ENCODE peak calls at places on chromosome 18, in eight cellular contexts. K, M, I, P, E, C, B and G are unnamed samples. For H3K27me3, the result is how much of the 10 kb centered on the place peaks cover.

GRCh38 chr18:48045744-48046143 is 115.3 kb upstream of the SMAD2 start:
- DNase-seq in B (no peak), I (no peak), P (no peak), C (no peak), K (no peak), E (no peak), M (no peak), G (no peak)

GRCh38 chr18:54529444-54529843 is 61.6 kb upstream of the DYNAP start:
- DNase-seq in P (no peak), M (no peak), K (no peak), I (no peak), E (no peak), B (no peak), C (no peak), G (no peak)

GRCh38 chr18:79778291-79778791 is 19.4 kb upstream of the KCNG2 start:
- DNase-seq in K (peak), P (no peak), E (no peak), C (peak), M (no peak), I (peak), B (no peak), G (no peak)

GRCh38 chr18:55627007-55627406 is 39.0 kb upstream of the TCF4 start:
- DNase-seq in P (no peak), I (no peak), K (no peak), M (peak), C (no peak), E (no peak), B (no peak), G (no peak)

GRCh38 chr18:36828157-36828629 is 609 bp downstream of the TPGS2 start:
- DNase-seq in M (peak), E (peak), I (peak), B (peak), P (no peak), C (peak), K (no peak), G (no peak)

GRCh38 chr18:41949206-41949920 is 5.7 kb upstream of the PIK3C3 start:
- DNase-seq in M (no peak), C (no peak), E (no peak), P (no peak), I (no peak), K (no peak), B (no peak), G (no peak)

GRCh38 chr18:63365909-63366269 is 1.1 kb downstream of the KDSR start:
- DNase-seq in K (no peak), C (no peak), I (no peak), M (peak), P (no peak), B (no peak), E (no peak), G (no peak)

GRCh38 chr18:65946777-65947176 is 196.0 kb downstream of the CDH7 start:
- DNase-seq in B (no peak), C (no peak), I (no peak), M (no peak), E (no peak), P (no peak), K (no peak), G (no peak)

GRCh38 chr18:34990571-34990970 is 50.6 kb upstream of the MAPRE2 start:
- DNase-seq in P (no peak), B (no peak), M (peak), K (no peak), I (no peak), C (peak), E (peak), G (no peak)

GRCh38 chr18:28176933-28177827 is at the start of gene CDH2:
- DNase-seq in P (peak), E (peak), B (no peak), M (peak), I (no peak), K (no peak), C (peak), G (no peak)

GRCh38 chr18:50196261-50196660 is 1.3 kb upstream of the MYO5B start:
- DNase-seq in P (no peak), B (no peak), I (no peak), K (no peak), M (no peak), C (no peak), E (no peak), G (no peak)
- H3K27me3 ChIP-seq in P (half or more), B (under half), I (under half), K (under half), M (half or more), C (under half), E (under half), G (under half)

DNA sequence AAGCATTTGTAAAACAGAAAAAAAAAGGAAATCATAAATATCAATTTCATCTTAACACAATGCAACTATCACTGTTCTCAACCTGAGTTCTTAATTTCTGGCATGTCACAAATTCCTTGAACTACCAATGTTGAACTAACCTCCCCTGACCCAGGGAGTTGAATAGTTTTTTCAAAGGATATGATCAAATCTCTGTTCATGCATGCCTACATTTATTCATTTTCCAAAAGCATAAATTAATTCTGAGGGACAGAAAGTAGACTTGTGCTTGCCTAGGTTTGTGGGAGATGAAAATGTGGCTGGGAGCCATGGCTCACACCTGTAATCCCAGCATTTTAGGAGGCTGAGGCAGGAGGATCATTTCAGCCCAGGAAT is 175.7 kb downstream of the TGIF1 start:
- DNase-seq in E (no peak), P (no peak), I (no peak), K (no peak), B (no peak), C (no peak), M (no peak), G (no peak)
- H3K27ac ChIP-seq in E (peak), P (no peak), I (peak), K (peak), B (no peak), C (no peak), M (peak), G (peak)

GRCh38 chr18:13874558-13874957 is 40.8 kb downstream of the MC2R start:
- DNase-seq in E (no peak), P (no peak), C (no peak), B (no peak), M (no peak), I (no peak), K (no peak), G (no peak)

GRCh38 chr18:13879937-13880336 is 35.4 kb downstream of the MC2R start:
- DNase-seq in M (no peak), I (no peak), B (no peak), P (no peak), C (no peak), K (no peak), E (no peak), G (no peak)

GRCh38 chr18:13878858-13879257 is 36.5 kb downstream of the MC2R start:
- DNase-seq in K (no peak), E (no peak), I (no peak), C (no peak), P (no peak), M (no peak), B (no peak), G (no peak)

GRCh38 chr18:13877133-13877532 is 38.2 kb downstream of the MC2R start:
- DNase-seq in E (no peak), M (no peak), B (no peak), K (no peak), C (no peak), I (no peak), P (no peak), G (no peak)

DNA sequence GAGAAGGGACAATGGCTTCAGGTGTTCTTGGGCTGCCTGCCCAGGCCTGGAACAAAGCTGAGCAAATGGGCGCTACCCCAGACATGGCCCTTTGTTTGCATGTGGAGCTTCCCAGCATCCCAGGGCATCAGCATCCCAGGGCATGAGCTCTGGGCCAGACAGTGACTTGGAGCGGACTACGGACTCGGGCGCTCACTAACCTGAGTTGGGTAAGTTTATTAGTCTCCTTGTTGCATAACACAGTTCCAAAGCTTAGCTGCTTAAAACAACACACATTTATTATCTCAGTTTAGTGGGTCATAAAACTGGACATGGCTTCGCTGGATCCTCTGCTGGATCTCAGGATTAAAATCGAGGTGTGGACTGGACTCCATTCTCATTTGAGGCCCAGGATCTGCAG is 35.8 kb downstream of the MC2R start:
- DNase-seq in B (no peak), P (no peak), C (no peak), M (no peak), I (no peak), E (no peak), K (no peak), G (no peak)
- H3K27me3 ChIP-seq in B (under half), P (under half), C (under half), M (under half), I (under half), E (under half), K (under half), G (under half)

GRCh38 chr18:68778280-68778875 is 19.5 kb upstream of the CCDC102B start:
- DNase-seq in E (no peak), K (no peak), C (no peak), I (no peak), B (no peak), M (no peak), P (no peak), G (no peak)

GRCh38 chr18:68779169-68779568 is 18.7 kb upstream of the CCDC102B start:
- DNase-seq in M (peak), B (no peak), E (no peak), C (no peak), K (no peak), I (no peak), P (no peak), G (no peak)

DNA sequence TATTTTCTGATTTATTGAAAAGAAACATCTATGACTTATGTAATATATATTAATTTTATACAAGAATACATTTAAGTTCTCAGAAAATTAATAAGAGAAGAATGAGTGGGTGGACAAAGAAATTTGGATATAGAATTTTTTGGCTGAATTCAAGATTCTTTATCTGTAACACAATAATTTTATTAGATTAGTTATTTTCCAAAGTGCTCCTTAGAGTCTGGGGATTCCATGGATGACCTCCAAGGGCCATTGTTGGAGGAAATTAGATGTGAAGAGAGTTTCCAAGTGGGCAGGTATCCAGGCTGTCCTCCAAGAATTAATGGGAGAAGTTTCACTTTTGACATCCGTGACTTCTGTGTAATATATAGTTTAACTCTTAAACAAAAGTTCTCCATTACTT is 16.7 kb upstream of the CCDC102B start:
- DNase-seq in I (no peak), C (no peak), E (no peak), M (no peak), B (no peak), P (no peak), K (no peak), G (no peak)
- H3K27ac ChIP-seq in I (no peak), C (no peak), E (no peak), M (no peak), B (no peak), P (no peak), K (no peak), G (no peak)

GRCh38 chr18:2985628-2986027 is 27.3 kb downstream of the LPIN2 start:
- DNase-seq in C (no peak), B (peak), K (no peak), P (no peak), M (peak), I (no peak), E (peak), G (no peak)

GRCh38 chr18:2982452-2983172 is 30.3 kb downstream of the LPIN2 start:
- DNase-seq in M (peak), I (no peak), B (peak), E (no peak), K (no peak), P (no peak), C (no peak), G (no peak)

GRCh38 chr18:2983296-2983695 is 29.6 kb downstream of the LPIN2 start:
- DNase-seq in C (no peak), K (no peak), B (no peak), P (no peak), E (no peak), I (no peak), M (peak), G (no peak)

GRCh38 chr18:2986150-2986865 is 26.6 kb downstream of the LPIN2 start:
- DNase-seq in B (no peak), E (no peak), P (no peak), M (no peak), K (no peak), I (no peak), C (no peak), G (no peak)

DNA sequence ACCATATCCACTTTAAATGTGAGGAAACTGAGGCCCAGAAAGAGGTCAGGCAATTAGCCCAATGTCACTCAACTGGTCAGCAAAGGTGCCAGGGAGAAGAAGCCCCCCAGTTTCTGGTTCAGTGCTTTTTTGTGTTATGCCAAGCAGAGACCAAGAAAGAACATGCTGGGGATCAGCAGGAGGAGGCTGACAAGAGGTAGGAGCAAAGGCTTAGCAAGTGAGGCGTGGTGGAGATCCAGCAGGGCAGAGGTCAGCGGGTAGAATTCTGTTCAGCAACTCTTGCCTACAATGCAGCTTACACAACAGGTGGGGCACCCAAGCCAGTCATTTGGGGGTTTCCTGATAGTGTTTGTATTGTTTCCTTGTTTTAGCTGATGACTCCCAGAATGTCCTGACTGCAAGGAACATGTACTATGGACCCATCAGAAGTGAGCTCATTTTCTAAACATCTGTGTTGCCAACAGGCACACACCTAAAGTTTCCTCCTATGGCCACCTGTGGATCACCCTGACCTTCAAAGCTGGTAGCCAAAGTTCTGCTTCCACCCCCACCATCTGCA is 28.2 kb downstream of the LPIN2 start:
- DNase-seq in C (no peak), K (no peak), M (no peak), P (no peak), I (no peak), E (no peak), B (peak), G (no peak)
- H3K27me3 ChIP-seq in C (under half), K (under half), M (under half), P (under half), I (under half), E (under half), B (under half), G (under half)

DNA sequence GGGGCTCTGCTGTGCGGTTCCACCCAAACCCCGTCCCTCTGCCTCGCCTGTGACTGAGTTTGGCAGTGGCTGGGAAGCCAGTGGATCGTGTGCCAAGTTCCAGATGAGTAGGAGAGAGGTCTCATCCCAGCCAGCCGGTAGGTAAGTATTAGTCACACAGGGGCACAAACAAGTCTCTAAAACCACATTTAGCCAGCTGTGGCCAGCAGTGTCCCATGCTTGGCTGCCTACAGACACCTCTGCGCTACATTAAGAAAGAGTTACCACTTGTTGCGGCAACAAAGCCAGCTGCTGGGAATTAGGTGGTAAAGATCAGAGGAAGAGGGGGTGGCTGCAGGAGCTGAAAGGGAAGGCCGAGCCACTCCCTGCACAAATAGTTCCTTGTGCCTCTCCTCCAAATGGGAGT is 81.2 kb downstream of the GATA6 start:
- DNase-seq in I (no peak), C (no peak), E (peak), B (peak), P (no peak), M (peak), K (no peak), G (no peak)
- H3K27ac ChIP-seq in I (no peak), C (no peak), E (no peak), B (no peak), P (no peak), M (no peak), K (peak), G (no peak)

GRCh38 chr18:50138181-50139064 is 56.5 kb downstream of the MYO5B start:
- DNase-seq in M (no peak), I (no peak), K (no peak), C (no peak), E (peak), P (no peak), B (no peak), G (no peak)
- H3K27me3 ChIP-seq in M (under half), I (under half), K (under half), C (under half), E (under half), P (under half), B (under half), G (under half)

GRCh38 chr18:50458366-50458765 is 83.5 kb downstream of the SKA1 start:
- DNase-seq in B (no peak), K (no peak), P (no peak), C (no peak), M (no peak), I (no peak), E (no peak), G (no peak)
- H3K27ac ChIP-seq in B (no peak), K (no peak), P (no peak), C (no peak), M (no peak), I (no peak), E (no peak), G (no peak)

GRCh38 chr18:75784413-75784812 is 356.9 kb upstream of the SMIM21 start:
- DNase-seq in B (no peak), E (no peak), K (no peak), C (no peak), P (no peak), I (no peak), M (no peak), G (no peak)

GRCh38 chr18:75785175-75785574 is 357.7 kb upstream of the SMIM21 start:
- DNase-seq in I (no peak), B (no peak), C (no peak), E (no peak), M (no peak), K (no peak), P (no peak), G (no peak)

GRCh38 chr18:75783816-75784215 is 356.3 kb upstream of the SMIM21 start:
- DNase-seq in I (no peak), B (no peak), P (no peak), M (no peak), K (no peak), C (no peak), E (no peak), G (no peak)

GRCh38 chr18:75779910-75780309 is 352.4 kb upstream of the SMIM21 start:
- DNase-seq in K (no peak), E (no peak), P (no peak), B (no peak), C (no peak), I (no peak), M (no peak), G (no peak)

GRCh38 chr18:75782826-75783225 is 355.3 kb upstream of the SMIM21 start:
- DNase-seq in I (no peak), E (no peak), M (no peak), P (no peak), K (no peak), B (no peak), C (no peak), G (no peak)
- H3K27me3 ChIP-seq in I (under half), E (under half), M (under half), P (under half), K (under half), B (under half), C (under half), G (under half)